ENCODE peak calls at places on chromosomes 2 and 18, in six cellular contexts. Y is mammary epithelial cell, A is dorsolateral prefrontal cortex, X is adrenal gland, D is nephron progenitor cell, P is AG04450. R is an unnamed sample.

GRCh38 chr2:219877714-219878113 is 250.3 kb downstream of the SLC4A3 start:
- DNase-seq in Y (no peak), A (no peak), X (no peak), D (no peak), P (no peak), R (no peak)

GRCh38 chr2:236743623-236744280 is 174.1 kb downstream of the ACKR3 start:
- DNase-seq in Y (peak; percentile 57), A (no peak), X (peak; percentile 31), D (no peak), P (no peak), R (no peak)

GRCh38 chr2:67660871-67661270 is 263.7 kb downstream of the ETAA1 start:
- DNase-seq in Y (no peak), A (no peak), X (no peak), D (no peak), P (no peak), R (no peak)

GRCh38 chr2:84881581-84882414 is 914 bp upstream of the TRABD2A start:
- DNase-seq in Y (peak; percentile 77), A (peak; percentile 71), X (peak; percentile 88), D (peak; percentile 81), P (peak; percentile 66), R (peak; percentile 91)

GRCh38 chr2:73890301-73891092 is 2.3 kb upstream of the ACTG2 start:
- DNase-seq in Y (no peak), A (no peak), X (no peak), D (no peak), P (no peak), R (peak; percentile 35)

GRCh38 chr2:160062283-160063005 is at the start of gene PLA2R1:
- DNase-seq in Y (peak; percentile 39), A (peak; percentile 72), X (peak; percentile 58), D (peak; percentile 78), P (no peak), R (peak; percentile 60)

GRCh38 chr2:100691846-100692245 is 128.1 kb upstream of the NPAS2 start:
- DNase-seq in Y (no peak), A (no peak), X (peak; percentile 33), D (no peak), P (no peak), R (no peak)

GRCh38 chr2:198309673-198310280 is 505.4 kb downstream of the PLCL1 start:
- DNase-seq in Y (peak; percentile 27), A (peak; percentile 14), X (peak; percentile 70), D (peak; percentile 71), P (peak; percentile 10), R (peak; percentile 74)

GRCh38 chr18:79392226-79392625 is 3.5 kb upstream of the NFATC1 start:
- DNase-seq in Y (no peak), A (no peak), X (no peak), D (no peak), P (no peak), R (no peak)

GRCh38 chr2:20421336-20421987 is 25.4 kb upstream of the RHOB start:
- DNase-seq in Y (no peak), A (no peak), X (peak; percentile 49), D (no peak), P (no peak), R (no peak)

GRCh38 chr18:55287146-55287806 is 300.7 kb downstream of the TCF4 start:
- DNase-seq in Y (no peak), A (peak; percentile 57), X (no peak), D (no peak), P (no peak), R (no peak)

GRCh38 chr2:220966636-220967035 is 605.5 kb downstream of the EPHA4 start:
- DNase-seq in Y (peak; percentile 87), A (no peak), X (no peak), D (no peak), P (peak; percentile 76), R (peak; percentile 78)

GRCh38 chr2:126715576-126716406 is 59.8 kb downstream of the GYPC start:
- DNase-seq in Y (no peak), A (no peak), X (peak; percentile 17), D (no peak), P (no peak), R (no peak)

GRCh38 chr2:88220733-88221132 is 50.6 kb downstream of the THNSL2 start:
- DNase-seq in Y (no peak), A (no peak), X (no peak), D (peak; percentile 30), P (no peak), R (no peak)

GRCh38 chr2:239286901-239287300 is 113.9 kb downstream of the HDAC4 start:
- DNase-seq in Y (no peak), A (no peak), X (no peak), D (no peak), P (no peak), R (no peak)

GRCh38 chr2:44843641-44844040 is 97.9 kb upstream of the SIX3 start:
- DNase-seq in Y (no peak), A (no peak), X (no peak), D (no peak), P (no peak), R (no peak)

GRCh38 chr2:102059151-102059550 is 67.4 kb downstream of the IL1R2 start:
- DNase-seq in Y (no peak), A (no peak), X (peak; percentile 56), D (no peak), P (no peak), R (no peak)

GRCh38 chr2:122528061-122528460 is 772.6 kb downstream of the TSN start:
- DNase-seq in Y (peak; percentile 61), A (no peak), X (no peak), D (no peak), P (no peak), R (peak; percentile 55)

GRCh38 chr2:42045389-42045788 is 2.4 kb upstream of the PKDCC start:
- DNase-seq in Y (no peak), A (no peak), X (no peak), D (no peak), P (no peak), R (no peak)

DNA sequence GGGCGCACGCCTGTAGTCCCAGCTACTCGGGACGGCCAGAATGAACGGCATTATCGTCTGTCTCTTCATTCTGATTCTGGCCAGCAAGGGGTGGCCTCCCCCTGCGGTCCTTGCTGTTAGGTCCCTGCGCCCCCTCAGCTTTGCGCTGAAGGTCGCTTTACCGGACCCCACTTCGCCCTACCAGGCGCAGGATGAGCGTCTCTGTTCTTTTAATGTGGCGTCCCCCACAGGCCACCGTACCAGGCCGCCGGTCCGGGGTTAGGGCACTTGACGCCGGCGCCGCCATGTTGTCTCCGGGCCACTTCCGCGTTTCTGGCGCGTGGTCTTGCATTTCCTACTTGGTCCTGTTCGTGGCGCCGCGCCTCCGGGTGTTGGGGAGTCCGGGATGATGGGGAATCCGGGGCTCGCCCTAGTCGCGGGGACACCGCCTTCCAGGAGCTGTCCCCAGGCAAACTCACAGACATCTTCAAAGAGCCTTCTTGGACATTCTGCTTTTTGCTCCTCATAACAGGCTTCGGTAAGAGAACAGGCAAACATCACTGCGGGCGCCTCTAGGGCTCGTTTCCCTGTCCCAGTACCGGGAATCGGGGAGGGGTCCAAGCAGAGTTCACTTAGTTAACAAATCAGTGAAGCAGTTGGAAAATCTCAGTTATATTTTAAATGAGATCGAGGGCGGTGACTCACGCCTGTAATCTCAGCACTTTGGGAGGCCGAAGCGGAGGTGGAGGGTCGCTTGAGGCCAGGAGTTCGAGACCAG is 8.5 kb upstream of the NARS1 start:
- DNase-seq in Y (peak; percentile 93), A (peak; percentile 97), X (peak; percentile 99), D (peak; percentile 84), P (peak; percentile 89), R (peak; percentile 88)
- TF ChIP-seq CTCF in Y (peak; percentile 82), A (peak; percentile 81), X (peak; percentile 63), D (peak; percentile 50), P (peak; percentile 73), R (peak; percentile 77)

GRCh38 chr18:48922203-48922800 is 28.5 kb downstream of the SMAD7 start:
- DNase-seq in Y (no peak), A (no peak), X (no peak), D (no peak), P (no peak), R (no peak)

GRCh38 chr18:48922801-48923730 is 27.7 kb downstream of the SMAD7 start:
- DNase-seq in Y (peak; percentile 43), A (no peak), X (peak; percentile 84), D (peak; percentile 76), P (no peak), R (peak; percentile 38)

GRCh38 chr18:48921305-48922202 is 29.2 kb downstream of the SMAD7 start:
- DNase-seq in Y (no peak), A (no peak), X (peak; percentile 55), D (no peak), P (no peak), R (no peak)

GRCh38 chr18:48924621-48925601 is 25.9 kb downstream of the SMAD7 start:
- DNase-seq in Y (no peak), A (no peak), X (no peak), D (no peak), P (no peak), R (no peak)

DNA sequence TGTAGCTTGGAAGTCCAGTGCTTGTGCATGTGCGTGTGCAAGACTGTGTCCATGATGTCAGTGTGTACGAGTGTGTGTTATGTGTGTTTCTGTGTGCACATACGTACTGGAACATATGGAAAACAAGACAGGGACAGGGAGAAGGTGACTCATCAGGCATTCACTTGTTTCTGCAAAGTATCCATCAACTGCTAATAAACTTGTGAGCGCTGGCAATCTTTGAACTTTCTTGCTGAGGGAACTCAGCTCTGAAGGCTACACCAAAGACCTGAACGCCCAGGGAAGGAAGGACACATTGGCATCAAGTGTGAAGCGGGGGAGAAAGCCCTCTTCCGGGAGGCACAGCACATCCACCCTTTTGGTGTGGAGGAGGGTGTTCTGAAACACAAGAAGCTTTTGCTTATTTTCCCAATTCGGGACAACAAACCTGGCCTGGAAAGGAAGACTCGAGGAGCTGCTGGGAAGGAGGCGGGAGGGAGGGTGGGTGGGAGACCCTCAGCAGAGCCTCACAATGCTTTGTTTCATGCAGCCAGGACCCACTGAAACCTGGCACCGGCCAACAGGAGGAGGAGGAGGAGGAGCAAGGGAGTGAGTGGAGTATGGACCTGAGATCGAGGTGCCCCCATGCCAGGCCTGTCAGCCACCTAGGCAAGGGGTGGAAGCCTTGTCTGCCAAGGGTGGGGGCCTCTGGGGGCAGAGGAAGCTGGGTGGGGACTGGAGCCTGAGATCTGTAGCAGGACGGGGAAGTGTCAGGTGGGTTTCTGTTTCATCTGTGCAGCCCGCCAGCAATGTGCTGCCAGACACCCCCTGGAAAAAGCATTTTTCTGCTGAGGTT is 26.8 kb downstream of the SMAD7 start:
- DNase-seq in Y (peak; percentile 38), A (no peak), X (no peak), D (no peak), P (no peak), R (peak; percentile 16)
- TF ChIP-seq CTCF in Y (no peak), A (no peak), X (no peak), D (no peak), P (no peak), R (no peak)

GRCh38 chr2:200308421-200309295 is 2.2 kb downstream of the SPATS2L start:
- DNase-seq in Y (peak; percentile 25), A (no peak), X (no peak), D (no peak), P (no peak), R (peak; percentile 49)
- TF ChIP-seq CTCF in Y (peak; percentile 17), A (peak; percentile 45), X (no peak), D (no peak), P (peak; percentile 36), R (peak; percentile 49)

GRCh38 chr18:23964282-23965238 is 50.0 kb upstream of the TTC39C start:
- DNase-seq in Y (no peak), A (no peak), X (no peak), D (no peak), P (no peak), R (no peak)

GRCh38 chr18:23966909-23967308 is 47.6 kb upstream of the TTC39C start:
- DNase-seq in Y (no peak), A (no peak), X (no peak), D (no peak), P (no peak), R (no peak)

GRCh38 chr18:23967321-23968089 is 47.0 kb upstream of the TTC39C start:
- DNase-seq in Y (no peak), A (no peak), X (no peak), D (no peak), P (no peak), R (no peak)

GRCh38 chr18:23968638-23969037 is 45.9 kb upstream of the TTC39C start:
- DNase-seq in Y (no peak), A (no peak), X (no peak), D (no peak), P (no peak), R (no peak)

GRCh38 chr18:23963443-23964185 is 50.9 kb upstream of the TTC39C start:
- DNase-seq in Y (no peak), A (no peak), X (no peak), D (peak; percentile 31), P (no peak), R (peak; percentile 32)
- TF ChIP-seq CTCF in Y (peak; percentile 27), A (no peak), X (no peak), D (no peak), P (no peak), R (peak; percentile 44)